ENCODE peak calls at places on chromosomes 7 and 10, in five cellular contexts. X is heart right ventricle; W is mesendoderm; N is CD8-positive, alpha-beta T cell; R is transverse colon. D is an unnamed sample.
A peak's percentile ranks its signal among the peaks of the same experiment; 100 is the strongest.

GRCh38 chr7:131100357-131101054 is 227.2 kb upstream of the MKLN1 start:
- DNase-seq in R (no peak), W (no peak), X (no peak), N (no peak), D (no peak)

GRCh38 chr7:2633538-2634264 is 1.9 kb downstream of the TTYH3 start:
- DNase-seq in X (no peak), R (no peak), W (peak; percentile 75), N (no peak), D (peak; percentile 61)

GRCh38 chr10:110447886-110448285 is 49.8 kb upstream of the DUSP5 start:
- DNase-seq in X (no peak), W (no peak), R (no peak), N (no peak), D (no peak)

GRCh38 chr10:102656026-102656425 is 11.7 kb downstream of the TRIM8 start:
- DNase-seq in R (no peak), N (no peak), X (no peak), W (no peak), D (no peak)

GRCh38 chr10:80473692-80474596 is 19.8 kb downstream of the TSPAN14 start:
- DNase-seq in N (no peak), W (no peak), R (no peak), X (no peak), D (no peak)

GRCh38 chr7:93914581-93915066 is 6.9 kb upstream of the GNG11 start:
- DNase-seq in R (no peak), X (no peak), W (peak; percentile 42), N (no peak), D (peak; percentile 66)

GRCh38 chr7:90825779-90826178 is 229.7 kb downstream of the CDK14 start:
- DNase-seq in R (no peak), W (no peak), N (no peak), X (no peak), D (peak; percentile 55)

GRCh38 chr10:116080553-116080952 is 192.5 kb downstream of the GFRA1 start:
- DNase-seq in N (no peak), R (no peak), X (no peak), W (peak; percentile 98), D (peak; percentile 8)

GRCh38 chr7:1289681-1290261 is 57.1 kb downstream of the UNCX start:
- DNase-seq in X (no peak), W (no peak), R (no peak), N (no peak), D (peak; percentile 12)

GRCh38 chr7:101410743-101411476 is 48.2 kb downstream of the COL26A1 start:
- DNase-seq in R (peak; percentile 19), X (peak; percentile 29), N (no peak), W (peak; percentile 96), D (peak; percentile 13)

GRCh38 chr7:139776486-139777303 is 1.1 kb downstream of the HIPK2 start:
- DNase-seq in X (no peak), N (no peak), R (peak; percentile 36), W (peak; percentile 47), D (peak; percentile 16)

GRCh38 chr7:31545549-31545948 is 31.7 kb downstream of the ITPRID1 start:
- DNase-seq in R (no peak), W (no peak), N (no peak), X (no peak), D (no peak)

GRCh38 chr7:130386876-130387275 is 6.6 kb downstream of the CPA1 start:
- DNase-seq in W (no peak), N (no peak), R (no peak), X (no peak), D (no peak)

GRCh38 chr10:18601321-18601720 is 50.1 kb downstream of the NSUN6 start:
- DNase-seq in R (no peak), N (no peak), W (no peak), X (no peak), D (no peak)

GRCh38 chr10:6746782-6747181 is 166.7 kb upstream of the PRKCQ start:
- DNase-seq in X (no peak), W (no peak), R (no peak), N (no peak), D (no peak)

GRCh38 chr7:30656611-30657010 is 25.6 kb downstream of the CRHR2 start:
- DNase-seq in N (no peak), R (no peak), X (no peak), W (no peak), D (no peak)

GRCh38 chr10:60314306-60314940 is 75.3 kb downstream of the ANK3 start:
- DNase-seq in X (no peak), N (no peak), R (no peak), W (no peak), D (peak; percentile 82)

GRCh38 chr7:151462306-151462779 is 22.4 kb upstream of the CRYGN start:
- DNase-seq in W (peak; percentile 55), N (no peak), X (no peak), R (no peak), D (no peak)

GRCh38 chr10:36172574-36172973 is 530.5 kb upstream of the FZD8 start:
- DNase-seq in W (no peak), R (no peak), N (no peak), X (no peak), D (peak; percentile 90)

GRCh38 chr7:11261470-11261869 is 287.8 kb downstream of the PHF14 start:
- DNase-seq in R (no peak), W (no peak), N (no peak), X (no peak), D (peak; percentile 90)

GRCh38 chr10:114239117-114239993 is at the start of gene VWA2:
- DNase-seq in X (peak; percentile 14), W (peak; percentile 44), N (no peak), R (peak; percentile 57), D (no peak)

GRCh38 chr10:72814134-72814790 is 79.3 kb upstream of the OIT3 start:
- DNase-seq in W (no peak), X (no peak), R (no peak), N (no peak), D (no peak)

GRCh38 chr7:35630024-35630423 is 64.9 kb downstream of the HERPUD2 start:
- DNase-seq in R (no peak), W (no peak), N (no peak), X (no peak), D (no peak)

GRCh38 chr10:44843484-44843883 is 67.7 kb upstream of the TMEM72 start:
- DNase-seq in R (no peak), N (no peak), X (no peak), W (no peak), D (no peak)

GRCh38 chr7:67618569-67619543 is 622.2 kb downstream of the TYW1 start:
- DNase-seq in W (peak; percentile 54), R (no peak), X (peak; percentile 35), N (no peak), D (no peak)

GRCh38 chr10:21934307-21934706 is 69.2 kb downstream of the DNAJC1 start:
- DNase-seq in W (no peak), N (no peak), X (no peak), R (no peak), D (no peak)

GRCh38 chr10:90798482-90798881 is 59.4 kb downstream of the HTR7 start:
- DNase-seq in N (no peak), R (no peak), X (no peak), W (no peak), D (no peak)

GRCh38 chr10:78312197-78313046 is 278.8 kb downstream of the RPS24 start:
- DNase-seq in X (no peak), N (no peak), R (no peak), W (no peak), D (no peak)

GRCh38 chr10:28807760-28808613 is 130.7 kb downstream of the BAMBI start:
- DNase-seq in X (no peak), W (peak; percentile 47), N (no peak), R (no peak), D (no peak)

GRCh38 chr7:90625562-90625961 is 29.4 kb downstream of the CDK14 start:
- DNase-seq in W (peak; percentile 93), N (no peak), R (peak; percentile 11), X (peak; percentile 30), D (peak; percentile 13)

GRCh38 chr10:62655337-62655994 is 149.1 kb upstream of the ADO start:
- DNase-seq in X (no peak), W (no peak), R (no peak), N (no peak), D (no peak)

GRCh38 chr7:105298439-105298894 is 90.3 kb downstream of the SRPK2 start:
- DNase-seq in W (no peak), R (no peak), X (no peak), N (no peak), D (no peak)

GRCh38 chr7:103446046-103446520 is at the start of gene SLC26A5:
- DNase-seq in N (no peak), R (peak; percentile 62), W (peak; percentile 80), X (no peak), D (peak; percentile 75)

GRCh38 chr10:118503192-118503591 is 92.3 kb downstream of the PRLHR start:
- DNase-seq in W (no peak), R (no peak), X (no peak), N (no peak), D (no peak)

GRCh38 chr7:85602196-85602595 is 415.3 kb upstream of the SEMA3D start:
- DNase-seq in X (no peak), W (no peak), R (no peak), N (no peak), D (no peak)

GRCh38 chr7:120924837-120925236 is 25.7 kb upstream of the ING3 start:
- DNase-seq in X (no peak), W (no peak), R (no peak), N (no peak), D (no peak)
- H3K27ac ChIP-seq in X (no peak overlapping the region), W (no peak overlapping the region), R (no peak overlapping the region), N (no peak overlapping the region), D (no peak overlapping the region)

GRCh38 chr7:150451833-150452431 is 1.5 kb downstream of the GIMAP8 start:
- DNase-seq in W (no peak), N (no peak), R (no peak), X (peak; percentile 60), D (no peak)

GRCh38 chr7:150453186-150453585 is 2.8 kb downstream of the GIMAP8 start:
- DNase-seq in N (no peak), X (no peak), R (no peak), W (no peak), D (no peak)

GRCh38 chr7:150449206-150449956 is 1.0 kb upstream of the GIMAP8 start:
- DNase-seq in N (no peak), R (no peak), X (no peak), W (no peak), D (no peak)

GRCh38 chr7:150450491-150450992 is at the start of gene GIMAP8:
- DNase-seq in N (peak; percentile 37), X (peak; percentile 80), W (no peak), R (peak; percentile 48), D (no peak)

GRCh38 chr7:150451097-150451793 is 815 bp downstream of the GIMAP8 start:
- DNase-seq in R (peak; percentile 57), W (no peak), X (peak; percentile 57), N (peak; percentile 35), D (no peak)
- H3K27ac ChIP-seq in R (peak overlapping the region; percentile 83), W (no peak overlapping the region), X (peak overlapping the region; percentile 86), N (peak overlapping the region; percentile 67), D (no peak overlapping the region)

GRCh38 chr7:100016209-100016901 is 959 bp downstream of the ZKSCAN1 start:
- DNase-seq in N (no peak), R (peak; percentile 47), W (no peak), X (no peak), D (no peak)
- H3K27ac ChIP-seq in N (peak overlapping the region; percentile 82), R (peak overlapping the region; percentile 98), W (no peak overlapping the region), X (peak overlapping the region; percentile 100), D (peak overlapping the region; percentile 41)

DNA sequence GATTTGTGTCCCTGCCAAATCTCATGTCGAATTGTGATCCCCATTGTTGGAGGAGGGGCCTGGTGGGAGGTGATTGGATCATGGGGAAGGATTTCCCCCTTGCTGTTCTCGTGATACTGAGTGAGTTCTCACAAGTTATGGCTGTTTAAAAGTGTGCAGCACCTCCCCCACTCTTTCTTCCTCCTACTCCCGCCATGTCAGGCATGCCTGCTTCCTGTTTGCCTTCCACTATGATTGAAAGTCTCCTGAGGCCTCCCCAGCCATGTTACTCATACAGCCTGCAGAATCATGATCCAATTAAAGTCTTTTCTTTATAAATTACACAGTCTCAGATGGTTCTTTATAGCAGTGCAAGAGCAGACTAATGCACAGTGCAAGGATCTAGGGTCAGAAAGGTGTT is 75.4 kb downstream of the CALD1 start:
- DNase-seq in N (no peak), W (peak; percentile 46), R (no peak), X (no peak), D (no peak)
- H3K27ac ChIP-seq in N (no peak overlapping the region), W (no peak overlapping the region), R (peak overlapping the region; percentile 73), X (peak overlapping the region; percentile 11), D (no peak overlapping the region)